ENCODE peak calls at places on chromosomes 5 and 9, in nine cellular contexts. O is AG04450, H is AG10803, N is AG09309, A is PC-9, F is SK-N-SH, G is BJ, W is esophagus squamous epithelium, R is prostate gland. P is an unnamed sample.

GRCh38 chr9:36008774-36009300 is 27.9 kb upstream of the RECK start:
- DNase-seq in F (peak), O (no peak), R (peak), N (no peak), A (peak), G (no peak), W (no peak), H (peak), P (peak)

GRCh38 chr9:129320575-129321311 is 142.7 kb upstream of the IER5L start:
- DNase-seq in H (peak), W (no peak), R (peak), F (peak), O (peak), A (peak), N (peak), G (peak), P (peak)

GRCh38 chr5:68141494-68141893 is 74.1 kb upstream of the PIK3R1 start:
- DNase-seq in G (no peak), N (no peak), H (peak), W (no peak), R (no peak), A (no peak), F (no peak), O (no peak), P (no peak)

GRCh38 chr5:39714036-39714698 is 289.4 kb upstream of the DAB2 start:
- DNase-seq in N (peak), G (no peak), F (peak), O (peak), R (peak), A (peak), W (no peak), H (peak), P (no peak)

GRCh38 chr5:60687927-60688720 is 11.8 kb downstream of the DEPDC1B start:
- DNase-seq in O (peak), F (peak), R (no peak), A (no peak), N (no peak), H (peak), W (no peak), G (no peak), P (no peak)

GRCh38 chr9:114505187-114506081 is at the start of gene WHRN:
- DNase-seq in F (peak), W (peak), O (peak), A (peak), H (peak), G (no peak), R (peak), N (peak), P (peak)

GRCh38 chr5:135215617-135215995 is 181.6 kb upstream of the PITX1 start:
- DNase-seq in R (no peak), O (no peak), F (no peak), A (no peak), W (no peak), G (no peak), H (no peak), N (no peak), P (no peak)

GRCh38 chr9:130846487-130847305 is 11.6 kb downstream of the ABL1 start:
- DNase-seq in H (peak), N (no peak), O (no peak), A (peak), R (no peak), G (no peak), F (peak), W (no peak), P (no peak)

GRCh38 chr5:43555895-43556606 is 826 bp downstream of the PAIP1 start:
- DNase-seq in W (no peak), A (peak), O (no peak), N (no peak), H (peak), F (peak), G (no peak), R (peak), P (peak)

GRCh38 chr9:132823370-132824144 is 54.5 kb downstream of the AK8 start:
- DNase-seq in H (no peak), A (no peak), O (no peak), G (no peak), R (no peak), F (no peak), W (no peak), N (no peak), P (no peak)

GRCh38 chr5:83512051-83512745 is 40.7 kb downstream of the VCAN start:
- DNase-seq in H (peak), F (no peak), G (no peak), A (no peak), O (no peak), N (no peak), R (no peak), W (no peak), P (no peak)

GRCh38 chr9:93354451-93354850 is 97.0 kb upstream of the FAM120A start:
- DNase-seq in O (no peak), N (no peak), R (no peak), H (no peak), W (no peak), G (no peak), F (no peak), A (peak), P (no peak)

GRCh38 chr5:115179068-115179958 is 9.6 kb upstream of the TRIM36 start:
- DNase-seq in O (no peak), H (no peak), N (no peak), F (peak), A (no peak), W (no peak), R (no peak), G (no peak), P (no peak)

GRCh38 chr5:128062172-128062746 is 21.3 kb upstream of the SLC12A2 start:
- DNase-seq in W (no peak), F (no peak), O (no peak), G (peak), R (no peak), H (peak), A (no peak), N (peak), P (no peak)

GRCh38 chr5:72394688-72395087 is 74.5 kb downstream of the PTCD2 start:
- DNase-seq in W (no peak), F (no peak), N (no peak), R (no peak), A (no peak), O (no peak), G (no peak), H (no peak), P (no peak)

GRCh38 chr5:81751836-81752643 is 1.1 kb upstream of the SSBP2 start:
- DNase-seq in G (no peak), R (peak), F (no peak), O (no peak), A (no peak), W (peak), N (no peak), H (peak), P (peak)

GRCh38 chr9:37432020-37432419 is 9.5 kb downstream of the GRHPR start:
- DNase-seq in H (no peak), R (no peak), O (no peak), F (no peak), A (no peak), N (no peak), G (no peak), W (no peak), P (no peak)

GRCh38 chr5:95928724-95929253 is 32.9 kb downstream of the ELL2 start:
- DNase-seq in W (no peak), H (no peak), A (no peak), O (no peak), R (no peak), F (no peak), N (no peak), G (no peak), P (no peak)

GRCh38 chr5:77083088-77083487 is 4.0 kb downstream of the ZBED3 start:
- DNase-seq in W (no peak), H (no peak), N (no peak), G (no peak), A (no peak), F (no peak), O (no peak), R (no peak), P (no peak)

GRCh38 chr5:77082280-77082679 is 4.8 kb downstream of the ZBED3 start:
- DNase-seq in O (no peak), N (no peak), H (no peak), G (no peak), R (no peak), F (no peak), W (no peak), A (no peak), P (no peak)

GRCh38 chr5:77087484-77088291 is 603 bp upstream of the ZBED3 start:
- DNase-seq in A (peak), W (no peak), H (no peak), F (no peak), G (no peak), O (no peak), N (no peak), R (peak), P (no peak)

GRCh38 chr5:77080905-77081304 is 6.2 kb downstream of the ZBED3 start:
- DNase-seq in G (no peak), A (no peak), W (no peak), N (no peak), H (no peak), R (no peak), F (no peak), O (no peak), P (no peak)

GRCh38 chr5:77086611-77087483 is at the start of gene ZBED3:
- DNase-seq in H (peak), F (peak), R (peak), O (peak), G (peak), W (no peak), A (peak), N (peak), P (peak)
- TF ChIP-seq CTCF in H (peak), F (peak), R (peak), O (no peak), G (peak), W (peak), A (no peak), N (peak), P (peak)

GRCh38 chr9:3650994-3651622 is 125.3 kb upstream of the RFX3 start:
- DNase-seq in O (no peak), H (no peak), R (no peak), F (no peak), N (no peak), A (no peak), W (no peak), G (no peak), P (no peak)

GRCh38 chr9:3648266-3648665 is 122.5 kb upstream of the RFX3 start:
- DNase-seq in O (no peak), A (no peak), G (no peak), N (no peak), F (no peak), R (no peak), H (no peak), W (no peak), P (no peak)

GRCh38 chr9:3648722-3649121 is 122.9 kb upstream of the RFX3 start:
- DNase-seq in R (no peak), F (no peak), W (no peak), G (no peak), N (no peak), A (no peak), O (no peak), H (no peak), P (no peak)

GRCh38 chr9:3646226-3646625 is 120.4 kb upstream of the RFX3 start:
- DNase-seq in N (no peak), W (no peak), H (peak), A (no peak), F (no peak), R (no peak), G (no peak), O (no peak), P (no peak)

DNA sequence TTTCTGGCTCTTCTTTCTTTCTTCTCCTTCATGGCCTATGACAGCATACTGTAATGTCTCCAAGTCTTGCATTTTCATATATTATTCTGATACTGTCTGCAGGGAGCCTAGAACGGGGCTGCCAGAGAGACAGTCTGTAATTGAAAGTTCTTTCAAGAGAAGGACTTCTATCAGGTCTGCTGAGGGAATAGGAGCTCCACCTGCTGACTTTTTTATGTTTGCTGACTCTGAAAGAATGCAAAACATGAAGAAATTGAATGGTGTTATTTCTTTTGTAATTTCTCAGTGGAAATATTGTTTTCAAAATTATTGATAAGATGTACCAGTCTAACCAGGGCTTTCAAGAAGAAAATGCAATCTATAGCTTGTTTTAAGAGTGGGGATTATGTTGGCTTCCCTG is 121.9 kb upstream of the RFX3 start:
- DNase-seq in R (no peak), W (no peak), O (no peak), H (no peak), F (no peak), N (no peak), G (no peak), A (no peak), P (no peak)
- TF ChIP-seq CTCF in R (no peak), W (no peak), O (no peak), H (no peak), F (no peak), N (no peak), G (no peak), A (no peak), P (peak)

GRCh38 chr5:154972476-154973080 is 31.7 kb downstream of the MRPL22 start:
- DNase-seq in N (no peak), F (peak), G (no peak), W (no peak), R (no peak), A (peak), H (peak), O (no peak), P (no peak)
- TF ChIP-seq CTCF in N (peak), F (peak), G (peak), W (peak), R (peak), A (peak), H (peak), O (peak), P (no peak)

DNA sequence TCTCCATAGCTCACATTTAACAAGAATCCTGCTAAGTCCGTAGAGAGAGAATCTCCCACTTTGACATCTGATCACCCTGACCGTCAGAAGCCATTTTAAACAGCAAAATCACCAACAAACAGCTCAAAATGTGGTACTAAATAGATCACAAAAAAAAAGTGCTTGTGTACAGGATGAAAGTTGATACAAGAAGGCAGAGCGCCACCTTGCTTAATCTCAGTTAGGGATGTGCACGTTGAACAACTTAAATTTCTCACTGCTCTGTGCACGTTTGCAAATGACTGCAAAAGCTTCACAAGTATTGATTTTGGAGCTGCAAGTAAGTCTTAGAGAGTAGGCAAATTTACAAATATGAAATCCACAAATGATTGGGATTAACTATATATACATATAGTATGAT is 63.1 kb upstream of the NREP start:
- DNase-seq in W (no peak), R (no peak), O (no peak), G (no peak), A (no peak), H (no peak), N (no peak), F (no peak), P (no peak)
- TF ChIP-seq CTCF in W (no peak), R (no peak), O (no peak), G (no peak), A (no peak), H (no peak), N (no peak), F (no peak), P (no peak)

GRCh38 chr5:103031607-103032006 is 88.3 kb downstream of the GIN1 start:
- DNase-seq in G (no peak), A (no peak), F (no peak), H (no peak), W (no peak), R (no peak), N (no peak), O (no peak), P (no peak)
- TF ChIP-seq CTCF in G (peak), A (peak), F (peak), H (peak), W (peak), R (no peak), N (peak), O (peak), P (no peak)

DNA sequence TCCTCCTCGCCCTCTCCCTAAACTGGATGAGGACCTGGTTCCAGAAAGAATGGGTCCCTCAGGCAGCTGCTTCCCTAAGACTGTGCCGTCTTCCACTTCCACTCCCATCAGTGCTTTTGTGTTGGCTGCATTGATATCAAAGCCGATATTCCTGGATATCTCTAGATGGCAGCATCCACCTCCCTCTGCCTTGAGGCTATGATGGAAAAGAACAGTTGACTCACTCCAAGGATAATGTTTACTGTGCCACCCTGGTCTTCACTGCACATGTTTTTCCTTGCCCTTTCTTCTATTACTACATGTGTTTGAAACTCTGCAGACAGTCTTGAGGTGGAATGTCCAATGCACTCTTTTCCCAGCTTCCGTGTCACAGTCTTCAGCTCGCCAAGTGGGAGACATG is 211.6 kb downstream of the MAST4 start:
- DNase-seq in F (peak), W (no peak), H (peak), G (no peak), R (peak), N (peak), A (peak), O (peak), P (no peak)
- TF ChIP-seq CTCF in F (peak), W (peak), H (peak), G (peak), R (peak), N (peak), A (peak), O (peak), P (no peak)

DNA sequence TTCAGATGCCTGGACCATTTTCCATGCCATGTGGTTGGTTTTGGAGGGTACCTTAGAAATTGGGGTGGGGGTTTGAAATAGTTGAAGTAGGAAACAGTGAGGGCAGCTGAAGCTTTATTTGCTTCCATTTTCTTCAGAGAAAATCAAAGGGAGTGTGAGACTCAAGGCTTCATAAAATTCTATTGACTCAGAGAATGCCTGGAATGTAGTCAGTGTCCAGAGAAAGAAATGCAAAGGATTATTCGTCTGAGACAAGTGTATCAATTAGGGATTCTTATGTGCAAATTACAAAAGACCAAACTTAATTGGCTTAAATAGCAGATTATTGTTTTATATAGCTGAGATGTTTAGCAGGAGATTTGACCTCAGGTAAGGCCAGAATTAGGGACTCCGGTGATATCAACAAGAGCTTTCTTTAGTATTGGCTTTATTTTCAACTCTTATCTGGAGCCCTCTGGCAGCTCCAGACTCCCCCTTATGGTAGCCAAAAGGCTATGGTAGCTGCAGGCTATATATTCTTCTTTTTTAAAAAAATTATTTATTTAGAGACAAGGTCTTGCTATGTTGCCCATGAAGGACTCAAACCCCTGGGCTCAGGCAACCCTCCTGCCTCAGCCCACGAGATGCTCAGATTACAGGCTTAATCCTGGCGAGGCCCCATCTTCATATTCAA is 38.9 kb downstream of the PTTG1 start:
- DNase-seq in W (no peak), N (no peak), R (no peak), F (no peak), G (no peak), A (no peak), H (peak), O (no peak), P (no peak)
- TF ChIP-seq CTCF in W (no peak), N (peak), R (no peak), F (peak), G (peak), A (no peak), H (no peak), O (peak), P (no peak)